ENCODE peak calls at places on chromosomes 1 and 21, in ten cellular contexts. C, A, S, V, G, N, K, I, T and X are unnamed samples.

GRCh38 chr1:110125810-110126209 is 13.6 kb downstream of the UBL4B start:
- DNase-seq in C (no peak), A (no peak), S (no peak), V (no peak), G (no peak), N (no peak), K (no peak), I (no peak), T (no peak), X (no peak)

GRCh38 chr1:44249543-44249942 is 36.3 kb downstream of the DMAP1 start:
- DNase-seq in C (peak), A (peak), S (no peak), V (no peak), G (no peak), N (no peak), K (peak), I (peak), T (no peak), X (no peak)

GRCh38 chr21:41906770-41907169 is 27.6 kb upstream of the PRDM15 start:
- DNase-seq in C (no peak), A (no peak), S (no peak), V (no peak), G (no peak), N (no peak), K (no peak), I (no peak), T (no peak), X (no peak)

GRCh38 chr1:232518357-232518756 is 111.6 kb downstream of the SIPA1L2 start:
- DNase-seq in C (no peak), A (no peak), S (no peak), V (no peak), G (no peak), N (no peak), K (no peak), I (no peak), T (no peak), X (no peak)

GRCh38 chr1:50183734-50184133 is 75.0 kb downstream of the ELAVL4 start:
- DNase-seq in C (no peak), A (no peak), S (no peak), V (no peak), G (no peak), N (no peak), K (peak), I (no peak), T (no peak), X (no peak)

GRCh38 chr1:94496076-94496755 is 45.3 kb downstream of the F3 start:
- DNase-seq in C (no peak), A (no peak), S (no peak), V (no peak), G (no peak), N (no peak), K (no peak), I (no peak), T (no peak), X (no peak)

GRCh38 chr1:68373173-68373572 is 76.6 kb downstream of the RPE65 start:
- DNase-seq in C (no peak), A (no peak), S (no peak), V (no peak), G (no peak), N (no peak), K (no peak), I (no peak), T (no peak), X (no peak)

GRCh38 chr1:62299426-62300200 is 19.6 kb downstream of the KANK4 start:
- DNase-seq in C (no peak), A (peak), S (peak), V (no peak), G (peak), N (no peak), K (no peak), I (no peak), T (no peak), X (no peak)

GRCh38 chr1:29452463-29453230 is 216.3 kb downstream of the PTPRU start:
- DNase-seq in C (no peak), A (no peak), S (no peak), V (no peak), G (no peak), N (no peak), K (no peak), I (peak), T (no peak), X (no peak)

GRCh38 chr1:29456685-29457084 is 220.4 kb downstream of the PTPRU start:
- DNase-seq in C (peak), A (no peak), S (no peak), V (no peak), G (no peak), N (no peak), K (no peak), I (no peak), T (no peak), X (no peak)

GRCh38 chr1:29455781-29456180 is 219.5 kb downstream of the PTPRU start:
- DNase-seq in C (no peak), A (no peak), S (no peak), V (no peak), G (no peak), N (no peak), K (no peak), I (peak), T (no peak), X (no peak)

GRCh38 chr1:29454616-29455380 is 218.5 kb downstream of the PTPRU start:
- DNase-seq in C (no peak), A (no peak), S (no peak), V (no peak), G (no peak), N (no peak), K (no peak), I (no peak), T (no peak), X (no peak)

DNA sequence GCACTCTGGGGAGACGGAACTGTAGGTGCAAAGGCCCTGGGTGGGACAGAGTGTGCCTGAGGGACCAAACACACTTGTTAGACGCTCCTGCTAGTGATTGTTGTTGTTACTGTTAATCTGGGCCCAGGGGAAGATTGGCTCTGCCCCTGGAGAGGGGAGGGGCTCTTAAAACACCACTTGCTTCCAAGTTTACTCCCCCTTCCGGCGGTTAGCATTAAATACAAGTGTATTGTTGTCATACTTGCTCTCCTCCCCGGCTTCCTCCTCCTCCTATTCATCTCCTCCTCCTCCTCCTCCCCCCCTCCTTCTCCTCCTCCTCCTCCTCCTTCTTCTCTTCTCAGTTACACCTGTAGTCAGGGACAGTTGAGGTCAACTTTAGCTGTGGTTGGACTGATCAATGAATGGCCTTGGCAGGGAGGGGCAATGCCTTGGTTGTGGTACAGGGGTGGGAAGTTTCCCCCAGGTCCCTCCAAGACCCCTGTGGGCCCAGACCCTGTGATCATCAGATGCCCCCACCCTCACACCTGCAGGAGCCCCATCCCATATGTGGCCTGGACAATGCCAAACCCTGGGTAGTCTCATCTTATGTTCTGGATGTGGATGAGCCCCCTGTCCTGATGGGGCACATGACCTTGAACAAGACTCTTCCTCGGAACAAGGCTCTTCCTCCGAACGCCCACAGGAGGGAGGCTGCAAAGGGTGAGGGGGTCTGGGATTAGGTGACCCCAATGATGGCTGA is 217.3 kb downstream of the PTPRU start:
- DNase-seq in C (peak), A (peak), S (no peak), V (no peak), G (peak), N (no peak), K (peak), I (peak), T (peak), X (peak)
- TF ChIP-seq CTCF in C (peak), A (peak), S (no peak), V (no peak), G (peak), N (peak), K (peak), I (no peak), T (peak), X (peak)

GRCh38 chr21:16070207-16070651 is 340.4 kb downstream of the USP25 start:
- DNase-seq in C (no peak), A (no peak), S (no peak), V (no peak), G (no peak), N (no peak), K (no peak), I (no peak), T (peak), X (no peak)
- TF ChIP-seq CTCF in C (no peak), A (no peak), S (no peak), V (no peak), G (no peak), N (no peak), K (no peak), I (no peak), T (peak), X (no peak)

DNA sequence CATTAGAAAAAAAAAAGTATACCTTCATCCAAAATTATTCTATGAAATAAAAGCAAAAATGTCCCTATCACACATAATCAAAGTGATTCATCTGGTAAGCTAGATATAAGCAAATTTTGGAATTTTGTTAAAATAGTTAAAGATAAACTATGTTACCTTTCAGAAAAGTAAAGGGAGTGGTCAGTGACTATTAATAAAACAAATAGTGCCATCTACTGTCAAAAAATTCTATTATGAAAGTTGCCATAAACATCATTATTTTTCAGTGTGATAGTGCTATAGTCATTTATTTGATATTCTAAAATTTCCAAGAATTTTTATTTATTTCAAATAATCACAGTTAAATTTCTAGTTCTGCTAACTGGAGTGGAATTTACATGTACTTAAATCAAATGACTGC is 803.7 kb downstream of the KCNT2 start:
- DNase-seq in C (no peak), A (no peak), S (no peak), V (no peak), G (no peak), N (no peak), K (no peak), I (no peak), T (no peak), X (no peak)
- TF ChIP-seq CTCF in C (no peak), A (no peak), S (no peak), V (no peak), G (no peak), N (no peak), K (no peak), I (no peak), T (no peak), X (no peak)

DNA sequence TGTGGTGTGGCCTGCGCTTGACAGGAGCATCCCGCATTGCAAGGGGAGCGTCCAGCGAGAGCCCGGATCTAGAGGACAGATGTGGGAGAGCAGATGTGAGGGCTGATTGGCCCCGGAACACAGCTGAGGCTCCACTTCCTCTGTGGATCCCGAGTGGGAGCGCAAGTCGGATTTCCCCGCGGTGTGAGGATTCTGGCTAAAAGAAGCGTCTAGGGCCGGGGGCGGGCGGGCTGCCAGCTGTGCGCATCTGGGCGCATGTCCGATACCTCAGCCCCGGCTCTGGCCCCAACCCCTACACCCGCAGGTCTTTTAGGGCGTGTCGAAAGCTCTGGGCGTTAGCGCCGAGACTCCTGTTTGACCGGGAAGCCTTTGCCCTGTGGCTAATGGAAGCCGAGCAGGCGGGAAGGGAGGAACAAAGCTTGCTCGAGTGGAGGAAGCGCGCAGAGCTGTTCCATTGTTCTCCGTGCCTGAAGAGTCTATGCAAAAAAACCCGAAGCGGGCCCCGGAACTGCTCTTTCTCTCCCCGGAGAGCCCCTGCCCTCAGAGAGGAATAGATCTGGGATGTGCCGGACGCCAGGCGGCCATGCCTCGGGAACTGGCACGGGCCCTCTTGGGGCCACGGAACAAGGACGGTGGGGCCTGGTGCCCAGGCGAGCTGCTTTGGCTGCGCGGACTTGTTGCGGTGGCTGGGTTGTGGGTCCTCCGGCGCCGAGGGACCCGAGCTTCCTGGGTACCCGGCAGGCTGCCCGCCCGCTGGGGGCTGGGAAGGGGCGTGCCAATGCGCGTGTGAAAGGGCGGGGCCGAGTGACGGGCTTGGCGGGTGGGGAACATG is 111.1 kb downstream of the NAV1 start:
- DNase-seq in C (peak), A (peak), S (peak), V (no peak), G (peak), N (peak), K (peak), I (peak), T (peak), X (no peak)
- TF ChIP-seq CTCF in C (no peak), A (no peak), S (no peak), V (no peak), G (no peak), N (no peak), K (no peak), I (no peak), T (no peak), X (no peak)

GRCh38 chr1:239527046-239527693 is 140.8 kb downstream of the CHRM3 start:
- DNase-seq in C (no peak), A (peak), S (no peak), V (no peak), G (no peak), N (no peak), K (no peak), I (no peak), T (no peak), X (no peak)
- TF ChIP-seq CTCF in C (no peak), A (no peak), S (no peak), V (no peak), G (no peak), N (no peak), K (no peak), I (no peak), T (no peak), X (no peak)

GRCh38 chr1:7538849-7539771 is 232.0 kb upstream of the VAMP3 start:
- DNase-seq in C (peak), A (no peak), S (no peak), V (no peak), G (no peak), N (no peak), K (peak), I (peak), T (peak), X (no peak)
- TF ChIP-seq CTCF in C (no peak), A (no peak), S (no peak), V (no peak), G (no peak), N (no peak), K (no peak), I (no peak), T (no peak), X (peak)

GRCh38 chr21:34668803-34669148 is at the start of gene CLIC6:
- DNase-seq in C (peak), A (no peak), S (peak), V (no peak), G (no peak), N (peak), K (peak), I (no peak), T (no peak), X (no peak)
- TF ChIP-seq CTCF in C (no peak), A (no peak), S (no peak), V (no peak), G (no peak), N (no peak), K (no peak), I (no peak), T (no peak), X (no peak)